ENCODE peak calls at places on chromosomes 16 and 17, in ten cellular contexts. F, B, R, K, V, L, P, A, T and Y are unnamed samples.

GRCh38 chr17:79230576-79230975 is 156.0 kb downstream of the ENGASE start:
- DNase-seq in F (no peak), B (no peak), R (no peak), K (no peak), V (no peak), L (no peak), P (no peak), A (no peak), T (no peak), Y (no peak)

GRCh38 chr16:49457196-49457595 is 83.6 kb downstream of the C16orf78 start:
- DNase-seq in F (no peak), B (no peak), R (no peak), K (no peak), V (no peak), L (peak), P (no peak), A (no peak), T (no peak), Y (no peak)

GRCh38 chr17:12737740-12738469 is 51.4 kb upstream of the ARHGAP44 start:
- DNase-seq in F (no peak), B (no peak), R (no peak), K (no peak), V (peak), L (no peak), P (no peak), A (no peak), T (no peak), Y (no peak)

GRCh38 chr17:35152741-35153140 is 5.1 kb downstream of the UNC45B start:
- DNase-seq in F (no peak), B (no peak), R (no peak), K (no peak), V (no peak), L (no peak), P (no peak), A (no peak), T (no peak), Y (no peak)

GRCh38 chr17:82219753-82220709 is 7.4 kb upstream of the CCDC57 start:
- DNase-seq in F (no peak), B (no peak), R (no peak), K (no peak), V (no peak), L (no peak), P (no peak), A (no peak), T (no peak), Y (no peak)

GRCh38 chr17:59899099-59899498 is 6.2 kb downstream of the RPS6KB1 start:
- DNase-seq in F (no peak), B (no peak), R (no peak), K (no peak), V (peak), L (no peak), P (no peak), A (peak), T (no peak), Y (no peak)

GRCh38 chr17:75147878-75148546 is 6.3 kb downstream of the JPT1 start:
- DNase-seq in F (no peak), B (no peak), R (no peak), K (no peak), V (no peak), L (no peak), P (no peak), A (no peak), T (no peak), Y (no peak)

GRCh38 chr17:75875182-75875939 is 3.0 kb downstream of the TRIM47 start:
- DNase-seq in F (no peak), B (no peak), R (no peak), K (no peak), V (no peak), L (no peak), P (peak), A (no peak), T (no peak), Y (no peak)

GRCh38 chr16:9845661-9846361 is 336.4 kb downstream of the GRIN2A start:
- DNase-seq in F (no peak), B (no peak), R (no peak), K (no peak), V (peak), L (no peak), P (no peak), A (peak), T (no peak), Y (no peak)

GRCh38 chr17:15981646-15982580 is 17.6 kb downstream of the ZSWIM7 start:
- DNase-seq in F (no peak), B (no peak), R (no peak), K (no peak), V (peak), L (no peak), P (no peak), A (peak), T (no peak), Y (no peak)